ENCODE peak calls at places on chromosomes 5 and 9, in six cellular contexts. S is H1, O is IMR-90, L is mesenchymal stem cell, F is neuronal stem cell, X is trophoblast cell. A is an unnamed sample.

GRCh38 chr5:180344393-180344999 is 8.6 kb downstream of the GFPT2 start:
- DNase-seq in O (no peak), L (no peak), F (no peak), X (no peak), S (no peak), A (no peak)

GRCh38 chr9:137689745-137690529 is 71.1 kb downstream of the EHMT1 start:
- DNase-seq in S (no peak), O (peak; percentile 76), X (no peak), F (no peak), L (no peak), A (no peak)

GRCh38 chr5:110757118-110757729 is 18.4 kb downstream of the SLC25A46 start:
- DNase-seq in S (no peak), X (peak; percentile 22), F (peak; percentile 39), L (peak; percentile 65), O (peak; percentile 60), A (no peak)

GRCh38 chr5:179345429-179346321 is at the start of gene ADAMTS2:
- DNase-seq in O (peak; percentile 56), L (peak; percentile 74), X (no peak), F (peak; percentile 57), S (peak; percentile 72), A (peak; percentile 72)

GRCh38 chr9:136203406-136204085 is 1.4 kb downstream of the LHX3 start:
- DNase-seq in S (no peak), X (no peak), L (no peak), O (no peak), F (no peak), A (no peak)

GRCh38 chr5:92309336-92309991 is 926.3 kb upstream of the ARRDC3 start:
- DNase-seq in F (no peak), L (peak; percentile 54), O (peak; percentile 59), S (no peak), X (no peak), A (no peak)

GRCh38 chr5:52725065-52725746 is 62.5 kb upstream of the ITGA1 start:
- DNase-seq in S (no peak), O (peak; percentile 12), F (no peak), X (peak; percentile 37), L (peak; percentile 65), A (no peak)

GRCh38 chr9:36320457-36320856 is 62.2 kb upstream of the GNE start:
- DNase-seq in L (no peak), F (no peak), O (no peak), X (no peak), S (no peak), A (no peak)

GRCh38 chr9:89878003-89878411 is 273.2 kb downstream of the GADD45G start:
- DNase-seq in O (no peak), L (no peak), X (no peak), S (peak; percentile 31), F (no peak), A (peak; percentile 12)

GRCh38 chr9:71487046-71487445 is 281.3 kb downstream of the CEMIP2 start:
- DNase-seq in O (no peak), X (no peak), S (no peak), F (no peak), L (no peak), A (peak; percentile 52)

GRCh38 chr5:114391321-114391720 is 29.5 kb downstream of the KCNN2 start:
- DNase-seq in X (no peak), F (no peak), S (no peak), L (peak; percentile 51), O (peak; percentile 76), A (no peak)

DNA sequence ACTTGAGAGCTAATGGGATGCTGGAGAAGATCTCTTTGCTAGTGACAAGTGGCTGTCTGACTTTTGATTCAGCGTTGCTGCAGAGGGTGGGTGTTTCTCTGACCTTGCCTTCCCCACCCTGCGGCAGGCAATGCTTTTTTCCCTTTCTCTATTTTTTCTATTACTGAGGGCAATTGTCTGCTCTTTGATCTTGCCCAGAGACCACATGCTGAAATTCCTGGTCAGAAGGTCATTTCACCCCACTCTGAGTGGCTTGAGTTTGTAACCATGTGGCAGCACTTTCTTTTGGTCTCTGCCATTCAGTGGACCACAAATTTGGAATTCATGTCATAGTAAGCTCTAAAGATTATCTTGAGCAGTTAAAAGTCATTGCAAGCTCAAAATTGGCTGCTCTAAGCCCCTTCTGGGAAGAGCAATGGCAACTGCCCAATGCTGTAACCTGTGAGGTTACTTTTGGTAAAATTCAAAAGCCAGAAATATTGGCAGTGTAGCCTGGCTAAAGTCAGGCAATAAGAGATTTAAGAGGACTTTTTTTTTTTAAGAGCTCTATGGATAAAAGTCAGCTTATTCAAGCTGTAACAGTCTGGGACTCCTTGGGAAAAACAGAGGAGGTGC is 30.4 kb upstream of the MTMR12 start:
- DNase-seq in S (no peak), L (no peak), F (no peak), O (no peak), X (no peak), A (no peak)
- H3K9me3 ChIP-seq in S (peaks cover 53% of the 10 kb centered on the region), L (peaks cover 34% of the 10 kb centered on the region), F (peaks cover 31% of the 10 kb centered on the region), O (peaks cover 13% of the 10 kb centered on the region), X (peaks cover 8% of the 10 kb centered on the region), A (peaks cover 14% of the 10 kb centered on the region)

GRCh38 chr9:72980183-72980582 is 27.3 kb upstream of the ALDH1A1 start:
- DNase-seq in L (no peak), X (no peak), F (no peak), S (no peak), O (no peak), A (no peak)

GRCh38 chr9:72981433-72981832 is 28.6 kb upstream of the ALDH1A1 start:
- DNase-seq in F (no peak), S (no peak), O (no peak), L (no peak), X (no peak), A (no peak)

GRCh38 chr9:72978724-72979123 is 25.9 kb upstream of the ALDH1A1 start:
- DNase-seq in L (no peak), X (no peak), F (no peak), S (no peak), O (no peak), A (no peak)

GRCh38 chr9:72980600-72981265 is 27.9 kb upstream of the ALDH1A1 start:
- DNase-seq in S (no peak), O (no peak), L (no peak), X (peak; percentile 54), F (no peak), A (no peak)

GRCh38 chr9:72979405-72980100 is 26.7 kb upstream of the ALDH1A1 start:
- DNase-seq in F (no peak), X (no peak), S (no peak), O (no peak), L (no peak), A (no peak)
- H4K8ac ChIP-seq in F (no peak overlapping the region), X (no peak overlapping the region), S (no peak overlapping the region), O (no peak overlapping the region), L (no peak overlapping the region), A (no peak overlapping the region)

GRCh38 chr5:176769911-176770310 is 40.4 kb upstream of the UNC5A start:
- DNase-seq in F (no peak), O (no peak), L (no peak), S (peak; percentile 39), X (no peak), A (peak; percentile 18)
- H3K9me3 ChIP-seq in F (no peaks in the 10 kb centered on the region), O (peaks cover 3% of the 10 kb centered on the region), L (peaks cover 11% of the 10 kb centered on the region), S (no peaks in the 10 kb centered on the region), X (peaks cover 5% of the 10 kb centered on the region), A (no peaks in the 10 kb centered on the region)

GRCh38 chr5:155380480-155380879 is 366.9 kb downstream of the KIF4B start:
- DNase-seq in L (no peak), S (no peak), O (no peak), F (no peak), X (no peak), A (no peak)
- H4K8ac ChIP-seq in L (no peak overlapping the region), S (no peak overlapping the region), O (no peak overlapping the region), F (no peak overlapping the region), X (no peak overlapping the region), A (no peak overlapping the region)

DNA sequence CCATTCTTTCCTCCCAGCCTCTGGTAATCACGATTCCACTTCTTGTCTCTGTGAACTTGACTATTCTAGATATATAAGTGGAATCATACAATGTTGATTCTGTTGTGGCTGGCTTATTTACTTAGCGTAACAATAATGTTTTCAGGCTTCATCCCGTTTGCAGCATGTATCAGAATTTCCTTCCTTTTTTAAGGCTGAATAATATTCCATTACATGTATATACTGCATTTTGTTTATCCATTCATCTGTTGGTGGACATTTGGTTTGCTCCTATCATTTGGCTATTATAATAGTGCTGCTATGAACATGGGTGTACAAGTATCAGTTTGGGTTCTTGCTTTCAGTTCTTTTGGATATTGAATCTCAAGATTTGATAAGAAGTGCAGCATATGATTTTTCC is 239.7 kb upstream of the ZNF608 start:
- DNase-seq in O (no peak), X (no peak), S (no peak), L (no peak), F (no peak), A (no peak)
- H3K9me3 ChIP-seq in O (peaks cover 7% of the 10 kb centered on the region), X (peaks cover 9% of the 10 kb centered on the region), S (peaks cover 18% of the 10 kb centered on the region), L (peaks cover 21% of the 10 kb centered on the region), F (peaks cover 17% of the 10 kb centered on the region), A (peaks cover 10% of the 10 kb centered on the region)

GRCh38 chr9:131739988-131740648 is at the start of gene RAPGEF1:
- DNase-seq in O (no peak), L (no peak), X (no peak), S (peak; percentile 95), F (peak; percentile 47), A (peak; percentile 66)
- H4K8ac ChIP-seq in O (peak within 1 kb of the TSS; percentile 41), L (peak within 1 kb of the TSS; percentile 36), X (peak within 1 kb of the TSS; percentile 83), S (peak within 1 kb of the TSS; percentile 59), F (no peak within 1 kb of the TSS), A (no peak within 1 kb of the TSS)

GRCh38 chr9:113026200-113026599 is 14.2 kb upstream of the ZNF883 start:
- DNase-seq in O (peak; percentile 52), F (no peak), X (no peak), S (no peak), L (no peak), A (no peak)
- H3K9me3 ChIP-seq in O (peaks cover 22% of the 10 kb centered on the region), F (peaks cover 9% of the 10 kb centered on the region), X (peaks cover 6% of the 10 kb centered on the region), S (peaks cover 34% of the 10 kb centered on the region), L (peaks cover 83% of the 10 kb centered on the region), A (peaks cover 34% of the 10 kb centered on the region)

GRCh38 chr9:15725953-15726352 is 173.1 kb downstream of the CCDC171 start:
- DNase-seq in L (no peak), F (no peak), S (no peak), O (no peak), X (no peak), A (no peak)

GRCh38 chr9:15720861-15721260 is 168.0 kb downstream of the CCDC171 start:
- DNase-seq in S (no peak), F (no peak), X (no peak), O (no peak), L (no peak), A (no peak)

GRCh38 chr9:15718423-15718822 is 165.6 kb downstream of the CCDC171 start:
- DNase-seq in S (no peak), L (no peak), X (no peak), O (no peak), F (no peak), A (no peak)

GRCh38 chr9:15724006-15724405 is 171.2 kb downstream of the CCDC171 start:
- DNase-seq in S (no peak), X (no peak), F (no peak), O (peak; percentile 65), L (no peak), A (no peak)

GRCh38 chr9:15722888-15723287 is 170.0 kb downstream of the CCDC171 start:
- DNase-seq in O (peak; percentile 31), X (no peak), S (no peak), F (peak; percentile 61), L (no peak), A (peak; percentile 29)
- H4K8ac ChIP-seq in O (no peak overlapping the region), X (no peak overlapping the region), S (no peak overlapping the region), F (no peak overlapping the region), L (peak overlapping the region; percentile 24), A (no peak overlapping the region)